ENCODE peak calls at places on chromosome 1, in eight cellular contexts. One of them, this sample, is unnamed.

GRCh38 chr1:208078752-208079151 is 165.4 kb downstream of the PLXNA2 start:
- DNase-seq in left colon: no peak
- DNase-seq in activated CD8-positive, alpha-beta memory T cell treated with anti-CD3 and anti-CD28 coated beads, Interleukin-2, amount 50 U/mL, for 4 hours: no peak
- DNase-seq in dermis microvascular lymphatic vessel endothelial cell: no peak
- DNase-seq in NCI-H1417: no peak
- DNase-seq in activated T-cell treated with anti-CD3 and anti-CD28 coated beads for 4 hours: no peak
- DNase-seq in testis: no peak
- DNase-seq in stromal cell of bone marrow: no peak
- DNase-seq in this sample: no peak

GRCh38 chr1:236997882-236998281 is 6.4 kb downstream of the MT1HL1 start:
- DNase-seq in NCI-H1417: no peak
- DNase-seq in left colon: no peak
- DNase-seq in testis: no peak
- DNase-seq in stromal cell of bone marrow: no peak
- DNase-seq in activated CD8-positive, alpha-beta memory T cell treated with anti-CD3 and anti-CD28 coated beads, Interleukin-2, amount 50 U/mL, for 4 hours: no peak
- DNase-seq in activated T-cell treated with anti-CD3 and anti-CD28 coated beads for 4 hours: no peak
- DNase-seq in dermis microvascular lymphatic vessel endothelial cell: no peak
- DNase-seq in this sample: peak; percentile 88

GRCh38 chr1:224197261-224197600 is 14.2 kb downstream of the DEGS1 start:
- DNase-seq in testis: no peak
- DNase-seq in left colon: no peak
- DNase-seq in NCI-H1417: no peak
- DNase-seq in activated T-cell treated with anti-CD3 and anti-CD28 coated beads for 4 hours: no peak
- DNase-seq in activated CD8-positive, alpha-beta memory T cell treated with anti-CD3 and anti-CD28 coated beads, Interleukin-2, amount 50 U/mL, for 4 hours: no peak
- DNase-seq in stromal cell of bone marrow: no peak
- DNase-seq in dermis microvascular lymphatic vessel endothelial cell: no peak
- DNase-seq in this sample: no peak

GRCh38 chr1:15943515-15944307 is 32.2 kb downstream of the ZBTB17 start:
- DNase-seq in activated CD8-positive, alpha-beta memory T cell treated with anti-CD3 and anti-CD28 coated beads, Interleukin-2, amount 50 U/mL, for 4 hours: no peak
- DNase-seq in left colon: no peak
- DNase-seq in NCI-H1417: no peak
- DNase-seq in dermis microvascular lymphatic vessel endothelial cell: no peak
- DNase-seq in testis: peak; percentile 11
- DNase-seq in activated T-cell treated with anti-CD3 and anti-CD28 coated beads for 4 hours: no peak
- DNase-seq in stromal cell of bone marrow: no peak
- DNase-seq in this sample: no peak

GRCh38 chr1:244840219-244840794 is 4.8 kb downstream of the COX20 start:
- DNase-seq in activated T-cell treated with anti-CD3 and anti-CD28 coated beads for 4 hours: no peak
- DNase-seq in activated CD8-positive, alpha-beta memory T cell treated with anti-CD3 and anti-CD28 coated beads, Interleukin-2, amount 50 U/mL, for 4 hours: no peak
- DNase-seq in NCI-H1417: no peak
- DNase-seq in stromal cell of bone marrow: no peak
- DNase-seq in left colon: no peak
- DNase-seq in testis: peak; percentile 28
- DNase-seq in dermis microvascular lymphatic vessel endothelial cell: no peak
- DNase-seq in this sample: no peak

GRCh38 chr1:44447051-44447806 is 42.2 kb downstream of the RNF220 start:
- DNase-seq in left colon: no peak
- DNase-seq in activated CD8-positive, alpha-beta memory T cell treated with anti-CD3 and anti-CD28 coated beads, Interleukin-2, amount 50 U/mL, for 4 hours: no peak
- DNase-seq in stromal cell of bone marrow: peak; percentile 41
- DNase-seq in testis: no peak
- DNase-seq in activated T-cell treated with anti-CD3 and anti-CD28 coated beads for 4 hours: no peak
- DNase-seq in dermis microvascular lymphatic vessel endothelial cell: no peak
- DNase-seq in NCI-H1417: no peak
- DNase-seq in this sample: no peak

GRCh38 chr1:38938722-38939260 is 2.8 kb downstream of the RHBDL2 start:
- DNase-seq in dermis microvascular lymphatic vessel endothelial cell: no peak
- DNase-seq in left colon: no peak
- DNase-seq in testis: no peak
- DNase-seq in stromal cell of bone marrow: no peak
- DNase-seq in activated CD8-positive, alpha-beta memory T cell treated with anti-CD3 and anti-CD28 coated beads, Interleukin-2, amount 50 U/mL, for 4 hours: no peak
- DNase-seq in activated T-cell treated with anti-CD3 and anti-CD28 coated beads for 4 hours: no peak
- DNase-seq in NCI-H1417: no peak
- DNase-seq in this sample: no peak

GRCh38 chr1:42765832-42766722 is 751 bp downstream of the P3H1 start:
- DNase-seq in dermis microvascular lymphatic vessel endothelial cell: peak; percentile 48
- DNase-seq in stromal cell of bone marrow: peak; percentile 64
- DNase-seq in activated T-cell treated with anti-CD3 and anti-CD28 coated beads for 4 hours: peak; percentile 27
- DNase-seq in left colon: peak; percentile 36
- DNase-seq in NCI-H1417: peak; percentile 36
- DNase-seq in activated CD8-positive, alpha-beta memory T cell treated with anti-CD3 and anti-CD28 coated beads, Interleukin-2, amount 50 U/mL, for 4 hours: peak; percentile 52
- DNase-seq in testis: peak; percentile 41
- DNase-seq in this sample: peak; percentile 44

GRCh38 chr1:156114919-156115513 is 505 bp downstream of the LMNA start:
- DNase-seq in stromal cell of bone marrow: no peak
- DNase-seq in testis: no peak
- DNase-seq in activated T-cell treated with anti-CD3 and anti-CD28 coated beads for 4 hours: no peak
- DNase-seq in NCI-H1417: peak; percentile 40
- DNase-seq in dermis microvascular lymphatic vessel endothelial cell: no peak
- DNase-seq in left colon: no peak
- DNase-seq in activated CD8-positive, alpha-beta memory T cell treated with anti-CD3 and anti-CD28 coated beads, Interleukin-2, amount 50 U/mL, for 4 hours: peak; percentile 34
- DNase-seq in this sample: no peak

GRCh38 chr1:57033222-57034019 is 67.6 kb upstream of the C8B start:
- DNase-seq in testis: no peak
- DNase-seq in left colon: no peak
- DNase-seq in stromal cell of bone marrow: no peak
- DNase-seq in activated CD8-positive, alpha-beta memory T cell treated with anti-CD3 and anti-CD28 coated beads, Interleukin-2, amount 50 U/mL, for 4 hours: no peak
- DNase-seq in NCI-H1417: no peak
- DNase-seq in activated T-cell treated with anti-CD3 and anti-CD28 coated beads for 4 hours: no peak
- DNase-seq in dermis microvascular lymphatic vessel endothelial cell: no peak
- DNase-seq in this sample: no peak

GRCh38 chr1:41021526-41022308 is at the start of gene SLFNL1:
- DNase-seq in activated CD8-positive, alpha-beta memory T cell treated with anti-CD3 and anti-CD28 coated beads, Interleukin-2, amount 50 U/mL, for 4 hours: no peak
- DNase-seq in dermis microvascular lymphatic vessel endothelial cell: no peak
- DNase-seq in NCI-H1417: no peak
- DNase-seq in activated T-cell treated with anti-CD3 and anti-CD28 coated beads for 4 hours: no peak
- DNase-seq in testis: peak; percentile 21
- DNase-seq in stromal cell of bone marrow: no peak
- DNase-seq in left colon: peak; percentile 28
- DNase-seq in this sample: no peak